ENCODE peak calls at places on chromosomes 12 and 14, in nine cellular contexts. G is ovary, M is GM23338, Q is BJ, I is HFF-Myc, S is heart left ventricle, H is RWPE2, T is AG09309, A is hepatocyte. X is an unnamed sample.

GRCh38 chr14:92670967-92671366 is 77.5 kb downstream of the LGMN start:
- DNase-seq in I (no peak), H (no peak), G (no peak), Q (no peak), A (no peak), S (no peak), T (no peak), M (no peak), X (no peak)

GRCh38 chr12:87270894-87271293 is 758.3 kb downstream of the C12orf50 start:
- DNase-seq in Q (no peak), I (no peak), T (no peak), G (no peak), H (no peak), S (no peak), M (no peak), A (no peak), X (no peak)

GRCh38 chr12:5518584-5519365 is 86.9 kb downstream of the NTF3 start:
- DNase-seq in I (no peak), T (no peak), S (no peak), M (peak), Q (no peak), G (no peak), H (no peak), A (no peak), X (no peak)

GRCh38 chr14:63893701-63894458 is 41.1 kb downstream of the SYNE2 start:
- DNase-seq in G (peak), S (peak), Q (peak), H (no peak), A (peak), I (no peak), T (peak), M (peak), X (peak)

GRCh38 chr12:29782285-29782820 is 1.4 kb downstream of the TMTC1 start:
- DNase-seq in S (no peak), Q (peak), I (no peak), G (no peak), M (peak), H (no peak), A (peak), T (peak), X (peak)

GRCh38 chr14:64279719-64280668 is 14.2 kb downstream of the ESR2 start:
- DNase-seq in G (no peak), Q (no peak), M (no peak), I (no peak), H (no peak), A (no peak), T (no peak), S (no peak), X (no peak)

GRCh38 chr14:62304172-62304571 is 542.0 kb downstream of the SNAPC1 start:
- DNase-seq in A (peak), S (no peak), G (no peak), H (no peak), T (no peak), I (no peak), M (no peak), Q (no peak), X (no peak)

GRCh38 chr12:110574044-110574443 is 9.1 kb downstream of the PPTC7 start:
- DNase-seq in T (no peak), Q (no peak), A (no peak), S (no peak), M (no peak), G (no peak), H (no peak), I (no peak), X (no peak)

GRCh38 chr12:22500100-22500499 is 44.2 kb downstream of the C2CD5 start:
- DNase-seq in T (no peak), G (no peak), S (no peak), M (no peak), A (no peak), Q (no peak), I (no peak), H (no peak), X (no peak)

GRCh38 chr14:24279301-24280186 is 8.1 kb upstream of the RABGGTA start:
- DNase-seq in M (no peak), A (no peak), Q (no peak), H (no peak), G (no peak), S (peak), T (no peak), I (no peak), X (no peak)

GRCh38 chr12:71426648-71427047 is 12.9 kb upstream of the LGR5 start:
- DNase-seq in T (peak), I (no peak), S (no peak), H (no peak), Q (no peak), A (no peak), M (no peak), G (no peak), X (no peak)

GRCh38 chr12:31589896-31590729 is 823 bp downstream of the DENND5B start:
- DNase-seq in A (peak), G (peak), T (no peak), H (peak), S (peak), Q (no peak), M (peak), I (peak), X (no peak)

GRCh38 chr12:89324437-89324836 is 27.9 kb downstream of the DUSP6 start:
- DNase-seq in S (no peak), I (no peak), H (no peak), Q (no peak), A (no peak), G (no peak), T (no peak), M (no peak), X (no peak)

GRCh38 chr12:132508248-132508740 is 18.3 kb downstream of the FBRSL1 start:
- DNase-seq in T (no peak), M (no peak), G (no peak), Q (no peak), A (no peak), S (no peak), I (no peak), H (no peak), X (no peak)

GRCh38 chr12:53695148-53696138 is 19.6 kb upstream of the ATP5MC2 start:
- DNase-seq in S (peak), Q (no peak), I (no peak), M (peak), A (peak), G (no peak), T (no peak), H (no peak), X (no peak)

GRCh38 chr14:90624732-90625444 is 191.3 kb downstream of the TTC7B start:
- DNase-seq in M (peak), H (no peak), S (no peak), A (peak), Q (no peak), I (no peak), T (no peak), G (no peak), X (no peak)

GRCh38 chr12:51382173-51382572 is 9.0 kb downstream of the GALNT6 start:
- DNase-seq in H (no peak), M (no peak), S (no peak), T (no peak), Q (no peak), I (no peak), G (no peak), A (no peak), X (no peak)

GRCh38 chr14:68364823-68365222 is 428.0 kb downstream of the ZFP36L1 start:
- DNase-seq in G (no peak), Q (no peak), I (no peak), S (no peak), M (peak), A (no peak), H (no peak), T (no peak), X (no peak)

GRCh38 chr12:48786591-48787544 is 2.0 kb downstream of the ADCY6 start:
- DNase-seq in Q (no peak), M (no peak), S (peak), I (no peak), T (no peak), H (no peak), G (no peak), A (no peak), X (no peak)

DNA sequence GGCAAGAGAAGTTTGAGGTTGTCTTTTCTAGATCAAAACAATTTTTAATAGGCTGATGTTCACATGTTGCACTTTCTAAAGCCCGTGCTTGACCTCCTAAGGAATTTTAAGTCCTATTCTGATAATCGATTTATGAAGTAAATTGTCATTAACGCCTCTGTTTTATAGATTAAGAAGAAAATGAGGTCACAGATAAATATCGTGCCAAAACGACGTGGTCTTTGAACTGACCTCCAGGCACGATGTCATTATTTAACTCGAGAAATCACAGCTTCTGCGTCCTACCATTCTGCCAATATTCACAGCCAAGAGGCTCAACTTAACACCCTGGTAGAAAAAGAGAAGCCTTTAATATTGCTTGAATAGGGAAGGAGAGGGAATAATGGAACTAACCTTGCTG is 862 bp upstream of the EEA1 start:
- DNase-seq in S (no peak), G (no peak), Q (no peak), I (no peak), M (no peak), H (no peak), A (no peak), T (no peak), X (no peak)
- H3K4me3 ChIP-seq in S (peak), G (peak), Q (peak), I (peak), M (peak), H (peak), A (peak), T (peak), X (peak)

GRCh38 chr14:33940561-33941011 is 10.3 kb downstream of the EGLN3 start:
- DNase-seq in M (no peak), H (no peak), S (no peak), T (no peak), A (no peak), G (no peak), I (no peak), Q (no peak), X (no peak)

GRCh38 chr14:33943081-33943480 is 7.8 kb downstream of the EGLN3 start:
- DNase-seq in I (no peak), S (no peak), H (no peak), T (no peak), A (no peak), M (no peak), G (no peak), Q (no peak), X (no peak)

GRCh38 chr14:33938131-33938949 is 12.5 kb downstream of the EGLN3 start:
- DNase-seq in G (peak), H (peak), M (peak), T (no peak), S (peak), A (peak), Q (no peak), I (no peak), X (no peak)

GRCh38 chr14:33943484-33943883 is 7.4 kb downstream of the EGLN3 start:
- DNase-seq in S (no peak), T (no peak), A (no peak), M (no peak), G (no peak), H (no peak), Q (no peak), I (no peak), X (no peak)

DNA sequence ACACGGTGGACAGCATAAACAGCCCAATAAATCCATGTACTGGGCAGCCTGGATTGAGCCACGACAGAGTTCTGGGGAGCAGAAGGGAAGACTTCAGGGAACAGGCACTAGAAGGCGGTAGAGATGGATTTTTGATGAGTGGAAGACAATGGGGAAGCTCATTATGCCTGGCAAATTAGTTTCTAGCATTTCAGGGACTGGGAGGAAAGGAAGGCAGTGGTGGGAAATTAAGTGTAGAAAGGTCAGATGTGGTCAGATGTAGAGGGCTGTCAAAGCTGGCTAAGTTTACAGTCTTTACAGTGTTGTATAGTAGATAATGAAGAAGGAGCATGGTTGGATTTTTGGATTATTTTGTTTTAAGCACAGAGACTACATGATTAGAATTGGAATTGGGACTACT is 9.1 kb downstream of the EGLN3 start:
- DNase-seq in H (no peak), S (no peak), Q (no peak), M (no peak), I (no peak), G (no peak), A (no peak), T (no peak), X (no peak)
- TF ChIP-seq CTCF in H (no peak), S (peak), Q (no peak), M (peak), I (no peak), G (no peak), A (no peak), T (no peak), X (no peak)

GRCh38 chr14:33948143-33948962 is 2.5 kb downstream of the EGLN3 start:
- DNase-seq in H (no peak), A (no peak), Q (no peak), S (no peak), M (no peak), G (no peak), T (no peak), I (no peak), X (no peak)

GRCh38 chr14:33950320-33951182 is at the start of gene EGLN3:
- DNase-seq in I (peak), M (peak), A (peak), T (no peak), G (peak), Q (peak), S (peak), H (peak), X (peak)

GRCh38 chr14:33951183-33951840 is 438 bp upstream of the EGLN3 start:
- DNase-seq in I (no peak), H (no peak), M (peak), T (peak), A (no peak), S (no peak), Q (no peak), G (no peak), X (no peak)

GRCh38 chr14:33946679-33947078 is 4.2 kb downstream of the EGLN3 start:
- DNase-seq in M (no peak), Q (no peak), S (no peak), H (no peak), A (no peak), I (no peak), G (no peak), T (no peak), X (no peak)

GRCh38 chr14:33949051-33950037 is 1.5 kb downstream of the EGLN3 start:
- DNase-seq in I (no peak), S (no peak), G (no peak), Q (no peak), A (no peak), H (no peak), T (no peak), M (peak), X (no peak)
- H3K4me3 ChIP-seq in I (peak), S (peak), G (peak), Q (no peak), A (peak), H (peak), T (no peak), M (peak), X (peak)

DNA sequence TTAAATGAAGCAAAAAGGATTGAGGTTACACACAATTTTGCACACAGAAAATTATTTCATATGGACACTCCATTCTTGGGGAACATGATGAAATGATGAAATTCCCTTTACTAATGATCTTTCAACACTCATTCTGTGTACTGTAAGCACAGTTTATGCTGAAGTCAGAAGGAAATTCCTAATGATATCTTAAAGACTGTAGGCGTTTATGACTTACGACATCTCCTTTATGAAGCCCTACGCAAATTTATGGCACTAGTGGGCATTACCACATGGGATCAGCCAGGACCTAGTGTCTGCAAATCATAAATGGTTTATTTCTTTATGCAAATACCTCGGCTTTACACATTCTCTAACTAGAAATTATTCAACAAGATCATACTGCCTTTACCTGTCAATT is 97.9 kb upstream of the SOX5 start:
- DNase-seq in S (no peak), M (no peak), A (no peak), H (no peak), T (no peak), G (no peak), I (no peak), Q (no peak), X (no peak)
- TF ChIP-seq CTCF in S (no peak), M (no peak), A (no peak), H (no peak), T (no peak), G (no peak), I (no peak), Q (no peak), X (no peak)

DNA sequence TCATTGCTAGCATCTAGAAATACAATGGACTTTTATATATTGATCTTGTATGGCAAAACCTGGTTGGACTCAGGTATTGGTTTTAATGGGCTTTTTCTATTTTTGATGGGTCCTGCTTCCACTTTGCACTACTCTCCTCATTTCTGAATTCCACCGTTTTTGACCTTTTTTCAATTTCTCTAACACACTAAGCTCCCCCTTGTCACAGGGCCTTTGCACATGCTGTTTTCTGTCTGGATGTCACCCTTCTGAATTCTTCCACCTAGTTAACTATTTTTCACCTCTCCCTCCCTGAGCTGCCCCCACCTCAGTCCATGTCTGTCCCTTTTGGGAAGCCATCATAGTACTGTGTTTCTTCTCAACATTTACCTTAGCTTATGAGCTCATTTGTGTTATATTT is 112.7 kb upstream of the FRMD6 start:
- DNase-seq in S (no peak), T (no peak), I (no peak), M (no peak), H (no peak), G (no peak), Q (no peak), A (no peak), X (no peak)
- H3K4me3 ChIP-seq in S (no peak), T (no peak), I (no peak), M (no peak), H (no peak), G (no peak), Q (no peak), A (no peak), X (no peak)

GRCh38 chr12:91813701-91814100 is 331.9 kb downstream of the BTG1 start:
- DNase-seq in I (no peak), M (no peak), A (no peak), Q (peak), S (no peak), H (no peak), T (peak), G (no peak), X (no peak)

GRCh38 chr12:91811481-91812287 is 334.0 kb downstream of the BTG1 start:
- DNase-seq in T (no peak), A (peak), S (peak), H (no peak), I (no peak), G (peak), M (peak), Q (peak), X (peak)

GRCh38 chr12:91810531-91810930 is 335.1 kb downstream of the BTG1 start:
- DNase-seq in I (no peak), A (no peak), G (no peak), H (no peak), T (no peak), Q (no peak), S (no peak), M (no peak), X (no peak)

GRCh38 chr12:91805031-91805430 is 340.6 kb downstream of the BTG1 start:
- DNase-seq in G (no peak), M (no peak), S (no peak), Q (no peak), H (no peak), A (no peak), T (no peak), I (no peak), X (no peak)

GRCh38 chr12:91810077-91810476 is 335.6 kb downstream of the BTG1 start:
- DNase-seq in A (no peak), I (no peak), S (no peak), T (no peak), M (no peak), Q (no peak), G (no peak), H (no peak), X (no peak)
- TF ChIP-seq CTCF in A (no peak), I (no peak), S (no peak), T (no peak), M (no peak), Q (no peak), G (no peak), H (no peak), X (no peak)

DNA sequence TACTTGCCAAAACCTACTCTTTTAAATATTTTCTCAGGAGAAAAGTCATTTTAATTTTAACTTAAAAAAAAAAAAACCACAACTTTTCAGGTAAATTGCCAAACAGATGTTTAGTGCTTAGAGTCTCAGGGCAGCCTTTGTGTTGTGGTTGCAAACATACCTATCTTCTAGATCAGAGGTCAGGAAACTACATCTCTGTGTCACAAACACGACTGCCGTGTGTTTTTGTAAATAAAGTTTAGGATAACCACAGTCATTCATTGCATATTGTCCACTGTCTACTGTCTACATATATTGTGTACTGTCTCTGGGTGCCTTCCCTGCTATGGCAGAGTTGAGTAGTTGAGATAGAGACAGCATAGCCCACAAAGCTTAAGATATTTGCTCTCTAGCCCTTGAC is 48.9 kb downstream of the DYRK2 start:
- DNase-seq in H (no peak), G (no peak), Q (no peak), A (no peak), I (no peak), S (no peak), M (no peak), T (no peak), X (peak)
- H3K4me3 ChIP-seq in H (no peak), G (no peak), Q (no peak), A (no peak), I (no peak), S (no peak), M (no peak), T (no peak), X (no peak)

DNA sequence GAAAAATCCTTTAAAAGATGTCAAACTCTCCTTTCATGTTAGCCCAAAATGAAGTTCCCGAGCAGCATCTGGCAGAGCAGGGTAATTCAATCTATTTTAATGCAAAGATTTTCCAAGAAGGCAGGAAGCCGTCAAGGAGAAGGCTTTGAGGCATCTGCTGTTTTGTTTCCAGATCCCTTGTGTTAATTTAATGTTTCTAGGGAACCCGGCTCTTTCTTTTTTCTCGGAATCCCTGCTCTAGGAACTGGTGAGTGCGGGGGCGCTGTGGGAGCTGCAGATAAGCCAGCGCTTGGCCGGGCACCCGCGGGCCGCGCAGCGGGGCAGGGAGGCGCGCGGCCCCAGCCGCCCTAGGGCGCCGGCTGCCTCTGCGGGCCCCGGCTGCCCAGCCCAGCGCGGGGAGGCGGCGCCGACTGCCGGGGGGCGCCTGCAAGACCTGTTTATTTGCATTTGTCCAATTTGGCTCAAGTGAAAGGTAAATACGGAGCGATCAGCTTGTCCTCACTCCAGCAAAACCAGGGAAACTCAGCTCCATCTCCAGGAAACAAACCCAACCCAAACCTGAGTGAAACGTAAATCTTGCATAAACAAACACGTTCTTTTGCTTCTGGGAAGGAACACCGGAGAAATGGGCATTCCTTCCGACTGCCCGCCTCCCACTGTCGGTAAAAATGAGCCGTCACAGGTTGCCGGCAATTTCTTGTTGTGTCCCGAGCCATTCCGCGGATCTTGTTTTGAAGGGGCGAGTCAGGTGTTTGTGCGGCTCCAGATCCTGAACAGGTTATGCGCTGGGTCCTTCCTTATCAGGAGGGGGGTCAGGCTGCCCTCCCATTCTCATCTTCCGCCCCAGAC is 65.1 kb downstream of the CRADD start:
- DNase-seq in S (peak), M (peak), T (no peak), Q (no peak), I (peak), H (no peak), G (peak), A (peak), X (peak)
- TF ChIP-seq CTCF in S (no peak), M (peak), T (peak), Q (peak), I (peak), H (peak), G (no peak), A (peak), X (peak)